ENCODE peak calls at places on chromosomes 3 and 15, in ten cellular contexts. K is NCI-H774; Q is foreskin melanocyte; W is germinal center; A is NCI-H2029; E is stimulated activated CD4-positive, alpha-beta T cell treated with anti-CD3 and anti-CD28 coated beads, Interleukin-2, amount 100 ng/mL, for 24 hours; V is amygdala; Y is HL-60; O is stimulated activated naive CD8-positive, alpha-beta T cell treated with anti-CD3 and anti-CD28 coated beads, Interleukin-15, amount 100 ng/mL, for 72 hours; J is NCI-H82. F is an unnamed sample.

GRCh38 chr3:191094057-191094456 is 105.0 kb upstream of the OSTN start:
- DNase-seq in K (no peak), Q (no peak), W (no peak), A (no peak), E (no peak), V (no peak), Y (no peak), O (no peak), J (no peak), F (no peak)

GRCh38 chr3:124791639-124792111 is 61.4 kb downstream of the UMPS start:
- DNase-seq in K (no peak), Q (no peak), W (no peak), A (no peak), E (no peak), V (no peak), Y (no peak), O (no peak), J (no peak), F (no peak)

GRCh38 chr3:99872633-99873254 is 55.1 kb downstream of the CMSS1 start:
- DNase-seq in K (no peak), Q (no peak), W (no peak), A (no peak), E (no peak), V (no peak), Y (no peak), O (peak), J (no peak), F (no peak)

GRCh38 chr3:109132801-109133473 is 3.6 kb upstream of the C3orf85 start:
- DNase-seq in K (no peak), Q (no peak), W (no peak), A (no peak), E (no peak), V (no peak), Y (no peak), O (no peak), J (no peak), F (no peak)

GRCh38 chr3:127370906-127371305 is 83.1 kb upstream of the PRR20G start:
- DNase-seq in K (no peak), Q (no peak), W (no peak), A (no peak), E (no peak), V (no peak), Y (no peak), O (no peak), J (no peak), F (no peak)

GRCh38 chr3:79383402-79384012 is 384.3 kb downstream of the ROBO1 start:
- DNase-seq in K (no peak), Q (peak), W (no peak), A (no peak), E (no peak), V (no peak), Y (no peak), O (no peak), J (no peak), F (no peak)

GRCh38 chr3:141342386-141342785 is 25.9 kb upstream of the ZBTB38 start:
- DNase-seq in K (no peak), Q (no peak), W (no peak), A (no peak), E (no peak), V (no peak), Y (no peak), O (no peak), J (no peak), F (no peak)

GRCh38 chr3:105970283-105970682 is 101.5 kb upstream of the CBLB start:
- DNase-seq in K (no peak), Q (peak), W (no peak), A (no peak), E (no peak), V (no peak), Y (peak), O (no peak), J (no peak), F (no peak)

GRCh38 chr3:156787926-156788663 is 38.1 kb upstream of the LEKR1 start:
- DNase-seq in K (no peak), Q (peak), W (no peak), A (no peak), E (peak), V (no peak), Y (no peak), O (peak), J (no peak), F (no peak)

GRCh38 chr15:75844629-75845390 is 1.6 kb downstream of the UBE2Q2 start:
- DNase-seq in K (no peak), Q (no peak), W (no peak), A (no peak), E (no peak), V (no peak), Y (no peak), O (no peak), J (peak), F (no peak)

GRCh38 chr15:41812820-41813375 is 15.0 kb upstream of the JMJD7 start:
- DNase-seq in K (no peak), Q (no peak), W (no peak), A (no peak), E (no peak), V (no peak), Y (no peak), O (no peak), J (no peak), F (no peak)

GRCh38 chr15:96051598-96051997 is 278.9 kb upstream of the NR2F2 start:
- DNase-seq in K (no peak), Q (no peak), W (no peak), A (no peak), E (no peak), V (no peak), Y (no peak), O (no peak), J (no peak), F (no peak)

GRCh38 chr15:70358871-70359647 is 261.3 kb upstream of the TLE3 start:
- DNase-seq in K (no peak), Q (no peak), W (no peak), A (no peak), E (no peak), V (no peak), Y (no peak), O (no peak), J (no peak), F (no peak)

GRCh38 chr3:172530566-172530965 is 7.3 kb upstream of the TNFSF10 start:
- DNase-seq in K (no peak), Q (no peak), W (no peak), A (no peak), E (no peak), V (no peak), Y (no peak), O (peak), J (no peak), F (no peak)

GRCh38 chr15:79437275-79438000 is 5.3 kb downstream of the MINAR1 start:
- DNase-seq in K (no peak), Q (no peak), W (no peak), A (no peak), E (no peak), V (no peak), Y (no peak), O (no peak), J (no peak), F (no peak)

GRCh38 chr15:88256261-88257230 is at the start of gene NTRK3:
- DNase-seq in K (no peak), Q (no peak), W (no peak), A (no peak), E (no peak), V (no peak), Y (no peak), O (no peak), J (peak), F (no peak)

GRCh38 chr15:86837631-86838030 is 758.0 kb downstream of the AGBL1 start:
- DNase-seq in K (no peak), Q (no peak), W (no peak), A (no peak), E (no peak), V (no peak), Y (no peak), O (no peak), J (no peak), F (no peak)

GRCh38 chr3:188122571-188123169 is 31.3 kb upstream of the LPP start:
- DNase-seq in K (no peak), Q (no peak), W (no peak), A (no peak), E (no peak), V (no peak), Y (no peak), O (no peak), J (no peak), F (no peak)

GRCh38 chr15:68218331-68218730 is 11.2 kb downstream of the CLN6 start:
- DNase-seq in K (no peak), Q (no peak), W (no peak), A (no peak), E (no peak), V (no peak), Y (no peak), O (no peak), J (no peak), F (no peak)

GRCh38 chr15:88940110-88940675 is 27.0 kb upstream of the MFGE8 start:
- DNase-seq in K (no peak), Q (no peak), W (no peak), A (no peak), E (no peak), V (no peak), Y (no peak), O (no peak), J (no peak), F (no peak)

GRCh38 chr3:183275418-183275817 is 22.4 kb downstream of the B3GNT5 start:
- DNase-seq in K (peak), Q (peak), W (no peak), A (no peak), E (no peak), V (no peak), Y (no peak), O (no peak), J (no peak), F (no peak)